ENCODE peak calls at places on chromosomes 7 and 10, in seven cellular contexts. D is heart right ventricle; I is neural progenitor cell; L is foreskin keratinocyte; K is CD8-positive, alpha-beta T cell; Y is endodermal cell; B is astrocyte of the cerebellum. A is an unnamed sample.

GRCh38 chr7:19146699-19147098 is 1.5 kb upstream of the FERD3L start:
- DNase-seq in D (no peak), I (peak), L (no peak), K (no peak), Y (peak), B (peak), A (peak)

GRCh38 chr7:1679966-1680730 is 10.1 kb downstream of the ELFN1 start:
- DNase-seq in D (no peak), I (no peak), L (no peak), K (no peak), Y (peak), B (no peak), A (no peak)

GRCh38 chr7:128217030-128217805 is 23.9 kb upstream of the LEP start:
- DNase-seq in D (no peak), I (no peak), L (peak), K (no peak), Y (peak), B (no peak), A (no peak)

GRCh38 chr7:88020953-88021650 is 87.1 kb downstream of the ADAM22 start:
- DNase-seq in D (no peak), I (no peak), L (no peak), K (no peak), Y (no peak), B (no peak), A (no peak)

GRCh38 chr7:2247141-2247985 is 5.3 kb downstream of the NUDT1 start:
- DNase-seq in D (no peak), I (peak), L (no peak), K (no peak), Y (peak), B (no peak), A (peak)

GRCh38 chr10:43292745-43293676 is 26.1 kb upstream of the RASGEF1A start:
- DNase-seq in D (peak), I (peak), L (no peak), K (no peak), Y (peak), B (peak), A (peak)

GRCh38 chr10:118832242-118832651 is 77.5 kb upstream of the CACUL1 start:
- DNase-seq in D (peak), I (no peak), L (no peak), K (no peak), Y (peak), B (no peak), A (no peak)

GRCh38 chr10:5683065-5683464 is 1.6 kb upstream of the TASOR2 start:
- DNase-seq in D (no peak), I (no peak), L (no peak), K (no peak), Y (no peak), B (no peak), A (no peak)

GRCh38 chr7:28500143-28500542 is 87.8 kb downstream of the CREB5 start:
- DNase-seq in D (no peak), I (no peak), L (no peak), K (no peak), Y (no peak), B (no peak), A (no peak)

GRCh38 chr7:105656922-105657521 is 75.7 kb upstream of the EFCAB10 start:
- DNase-seq in D (no peak), I (peak), L (no peak), K (peak), Y (peak), B (no peak), A (peak)

GRCh38 chr10:77504870-77505257 is 132.7 kb downstream of the KCNMA1 start:
- DNase-seq in D (no peak), I (no peak), L (peak), K (no peak), Y (peak), B (no peak), A (no peak)

GRCh38 chr7:22858640-22859561 is 36.3 kb upstream of the TOMM7 start:
- DNase-seq in D (no peak), I (no peak), L (peak), K (no peak), Y (no peak), B (peak), A (no peak)

GRCh38 chr7:32658034-32658944 is 163.0 kb downstream of the AVL9 start:
- DNase-seq in D (no peak), I (no peak), L (no peak), K (no peak), Y (no peak), B (no peak), A (no peak)

GRCh38 chr10:30454744-30455498 is 20.9 kb downstream of the MAP3K8 start:
- DNase-seq in D (no peak), I (no peak), L (no peak), K (no peak), Y (no peak), B (peak), A (no peak)

GRCh38 chr10:12351447-12351846 is 2.1 kb downstream of the CAMK1D start:
- DNase-seq in D (no peak), I (no peak), L (no peak), K (no peak), Y (peak), B (no peak), A (no peak)

GRCh38 chr7:73892003-73892975 is 31.3 kb downstream of the TMEM270 start:
- DNase-seq in D (no peak), I (no peak), L (no peak), K (no peak), Y (no peak), B (no peak), A (no peak)

GRCh38 chr7:39621261-39621660 is 2.1 kb upstream of the RALA start:
- DNase-seq in D (no peak), I (no peak), L (peak), K (no peak), Y (no peak), B (peak), A (no peak)

DNA sequence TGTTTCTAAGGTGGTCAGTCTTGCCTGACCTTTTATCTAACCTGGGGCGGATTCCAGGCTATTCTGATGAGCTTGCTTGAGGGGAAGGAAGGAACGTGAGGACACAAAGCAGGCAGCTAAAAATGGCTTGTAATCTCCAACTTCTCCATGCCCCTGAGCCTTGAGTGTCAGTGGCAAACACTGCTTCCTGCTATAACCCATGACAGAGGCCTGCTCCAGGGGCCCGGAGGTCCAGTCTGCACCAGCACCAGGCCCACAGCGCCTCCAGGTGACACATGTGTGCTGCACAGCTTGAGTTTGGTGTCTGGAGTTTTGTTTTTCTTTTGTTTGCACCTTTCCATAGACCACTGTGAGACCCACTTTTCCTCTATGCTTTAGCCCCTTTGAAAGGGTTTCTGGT is 207.9 kb downstream of the PAXIP1 start:
- DNase-seq in D (no peak), I (peak), L (no peak), K (no peak), Y (peak), B (no peak), A (no peak)
- TF ChIP-seq CTCF in D (no peak), I (peak), L (no peak), K (no peak), Y (peak), B (no peak), A (no peak)

GRCh38 chr7:50213622-50214017 is 90.9 kb upstream of the IKZF1 start:
- DNase-seq in D (no peak), I (no peak), L (no peak), K (no peak), Y (peak), B (no peak), A (no peak)

GRCh38 chr7:50214141-50214670 is 90.3 kb upstream of the IKZF1 start:
- DNase-seq in D (no peak), I (no peak), L (no peak), K (no peak), Y (peak), B (no peak), A (no peak)

GRCh38 chr7:50216626-50217025 is 87.9 kb upstream of the IKZF1 start:
- DNase-seq in D (no peak), I (no peak), L (no peak), K (no peak), Y (peak), B (no peak), A (no peak)

GRCh38 chr7:50212666-50213621 is 91.6 kb upstream of the IKZF1 start:
- DNase-seq in D (no peak), I (no peak), L (no peak), K (no peak), Y (peak), B (no peak), A (peak)

GRCh38 chr7:50214771-50215170 is 89.7 kb upstream of the IKZF1 start:
- DNase-seq in D (no peak), I (no peak), L (no peak), K (no peak), Y (no peak), B (no peak), A (no peak)
- TF ChIP-seq CTCF in D (no peak), I (no peak), L (no peak), K (no peak), Y (no peak), B (no peak), A (no peak)

GRCh38 chr10:72334196-72334831 is 20.4 kb downstream of the DNAJB12 start:
- DNase-seq in D (no peak), I (peak), L (no peak), K (no peak), Y (peak), B (peak), A (no peak)
- TF ChIP-seq CTCF in D (no peak), I (no peak), L (no peak), K (no peak), Y (no peak), B (no peak), A (no peak)

GRCh38 chr7:119197872-119198527 is 973.5 kb downstream of the ANKRD7 start:
- DNase-seq in D (no peak), I (peak), L (peak), K (no peak), Y (peak), B (peak), A (peak)
- TF ChIP-seq CTCF in D (peak), I (peak), L (peak), K (no peak), Y (peak), B (peak), A (peak)

GRCh38 chr7:92242972-92243371 is 2.7 kb downstream of the KRIT1 start:
- DNase-seq in D (no peak), I (no peak), L (no peak), K (no peak), Y (no peak), B (no peak), A (no peak)

GRCh38 chr7:92244803-92245486 is 769 bp downstream of the KRIT1 start:
- DNase-seq in D (no peak), I (no peak), L (no peak), K (no peak), Y (no peak), B (no peak), A (no peak)

GRCh38 chr7:92250603-92251002 is 4.8 kb downstream of the ANKIB1 start:
- DNase-seq in D (no peak), I (no peak), L (no peak), K (no peak), Y (no peak), B (no peak), A (no peak)

GRCh38 chr7:92246363-92247101 is 758 bp downstream of the ANKIB1 start:
- DNase-seq in D (no peak), I (peak), L (no peak), K (peak), Y (peak), B (no peak), A (peak)

GRCh38 chr7:92245487-92246362 is at the start of the genes ANKIB1 and KRIT1:
- DNase-seq in D (peak), I (peak), L (peak), K (peak), Y (peak), B (peak), A (peak)
- TF ChIP-seq CTCF in D (peak), I (peak), L (peak), K (no peak), Y (peak), B (no peak), A (peak)

GRCh38 chr10:32189400-32190084 is 133.3 kb upstream of the KIF5B start:
- DNase-seq in D (no peak), I (no peak), L (no peak), K (no peak), Y (peak), B (peak), A (no peak)
- TF ChIP-seq CTCF in D (no peak), I (no peak), L (peak), K (no peak), Y (peak), B (peak), A (no peak)

DNA sequence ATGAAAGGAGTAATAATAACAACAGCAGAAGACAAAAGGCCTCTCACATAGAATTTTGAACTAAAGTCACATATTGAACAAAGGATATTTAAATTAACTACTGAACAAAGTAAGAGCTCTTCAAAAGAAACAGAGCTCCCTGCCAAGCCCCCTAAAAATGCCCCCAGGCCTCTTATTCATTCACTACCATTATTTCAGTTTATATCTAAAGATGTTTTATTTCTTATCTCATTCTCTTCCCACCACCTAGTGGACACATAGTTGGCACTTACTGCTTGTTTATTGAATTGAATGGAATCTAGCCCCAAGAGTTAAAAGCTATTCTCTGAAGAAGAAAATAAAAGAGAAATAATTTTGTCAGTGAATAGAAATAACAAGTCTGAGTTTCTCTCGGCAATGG is 37.4 kb downstream of the VCL start:
- DNase-seq in D (no peak), I (no peak), L (no peak), K (no peak), Y (no peak), B (no peak), A (no peak)
- TF ChIP-seq CTCF in D (peak), I (peak), L (peak), K (peak), Y (peak), B (peak), A (peak)

GRCh38 chr7:151008143-151008510 is 16.2 kb downstream of the ATG9B start:
- DNase-seq in D (peak), I (no peak), L (no peak), K (no peak), Y (peak), B (no peak), A (no peak)
- TF ChIP-seq CTCF in D (no peak), I (no peak), L (no peak), K (no peak), Y (no peak), B (no peak), A (no peak)

GRCh38 chr7:134461921-134462320 is 3.0 kb upstream of the AKR1B1 start:
- DNase-seq in D (no peak), I (no peak), L (no peak), K (no peak), Y (no peak), B (no peak), A (no peak)

GRCh38 chr7:134458806-134459698 is at the start of gene AKR1B1:
- DNase-seq in D (peak), I (peak), L (peak), K (peak), Y (peak), B (peak), A (peak)

GRCh38 chr7:134460000-134460399 is 1.1 kb upstream of the AKR1B1 start:
- DNase-seq in D (no peak), I (no peak), L (no peak), K (no peak), Y (no peak), B (no peak), A (no peak)

GRCh38 chr7:134457166-134457565 is 1.7 kb downstream of the AKR1B1 start:
- DNase-seq in D (no peak), I (no peak), L (no peak), K (no peak), Y (no peak), B (no peak), A (no peak)

GRCh38 chr7:134458341-134458805 is 527 bp downstream of the AKR1B1 start:
- DNase-seq in D (peak), I (peak), L (no peak), K (peak), Y (peak), B (no peak), A (peak)
- TF ChIP-seq CTCF in D (no peak), I (peak), L (peak), K (no peak), Y (peak), B (peak), A (peak)

GRCh38 chr10:3265081-3265480 is 92.5 kb upstream of the PITRM1 start:
- DNase-seq in D (no peak), I (no peak), L (no peak), K (no peak), Y (no peak), B (no peak), A (no peak)

GRCh38 chr10:3263082-3263481 is 90.5 kb upstream of the PITRM1 start:
- DNase-seq in D (no peak), I (no peak), L (no peak), K (no peak), Y (no peak), B (no peak), A (no peak)

GRCh38 chr10:3261921-3262320 is 89.3 kb upstream of the PITRM1 start:
- DNase-seq in D (no peak), I (no peak), L (no peak), K (no peak), Y (no peak), B (no peak), A (no peak)

GRCh38 chr10:3264178-3264867 is 91.7 kb upstream of the PITRM1 start:
- DNase-seq in D (no peak), I (no peak), L (no peak), K (no peak), Y (no peak), B (no peak), A (no peak)

DNA sequence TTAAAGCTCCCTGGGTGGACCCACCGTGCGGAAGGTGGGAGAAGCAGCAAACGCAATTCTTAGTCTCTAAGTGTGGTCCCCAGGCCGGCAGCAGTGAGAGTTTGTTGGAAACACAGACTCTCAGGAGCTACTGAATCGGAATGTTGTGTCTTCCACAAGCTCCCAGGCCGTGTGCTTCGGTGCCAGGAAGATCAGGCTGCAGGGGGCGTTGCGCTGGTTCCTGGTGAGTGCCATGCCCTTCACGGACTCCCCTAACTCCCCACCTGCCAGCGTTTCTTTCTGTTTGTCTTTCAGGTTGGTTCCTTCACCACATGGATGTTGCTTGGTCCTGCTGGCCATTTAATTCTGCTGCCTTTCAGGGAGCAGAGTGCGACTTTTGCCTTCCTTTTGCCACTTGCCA is 91.2 kb upstream of the PITRM1 start:
- DNase-seq in D (no peak), I (no peak), L (no peak), K (no peak), Y (no peak), B (no peak), A (no peak)
- TF ChIP-seq CTCF in D (no peak), I (peak), L (no peak), K (no peak), Y (peak), B (no peak), A (no peak)